ENCODE peak calls at places on chromosome 2, in ten cellular contexts. K is endothelial cell of umbilical vein, X is cardiac muscle cell, W is hepatocyte, A is upper lobe of right lung, C is heart left ventricle, N is ovary, F is fibroblast of mammary gland, Q is brain microvascular endothelial cell, I is IMR-90. T is an unnamed sample.

GRCh38 chr2:15733867-15734765 is 142.4 kb downstream of the DDX1 start:
- DNase-seq in W (peak; percentile 51), N (no peak), A (no peak), I (peak; percentile 6), C (no peak), F (peak; percentile 36), Q (peak; percentile 18), X (peak; percentile 61), K (peak; percentile 52), T (peak; percentile 22)

GRCh38 chr2:55371387-55371786 is 48.3 kb downstream of the CCDC88A start:
- DNase-seq in A (no peak), I (peak; percentile 35), Q (no peak), W (no peak), X (no peak), N (no peak), C (no peak), F (no peak), K (no peak), T (no peak)

GRCh38 chr2:55156326-55156725 is 75.8 kb downstream of the CLHC1 start:
- DNase-seq in N (no peak), A (no peak), X (peak; percentile 61), Q (no peak), I (peak; percentile 44), F (peak; percentile 48), K (no peak), C (no peak), W (no peak), T (no peak)

GRCh38 chr2:231393149-231394131 is 2.1 kb upstream of the B3GNT7 start:
- DNase-seq in N (no peak), K (no peak), C (no peak), A (peak; percentile 79), Q (no peak), I (no peak), F (no peak), W (no peak), X (no peak), T (no peak)

GRCh38 chr2:172739651-172740050 is 4.0 kb downstream of the RAPGEF4 start:
- DNase-seq in Q (no peak), N (no peak), F (no peak), X (no peak), W (no peak), C (no peak), K (no peak), I (no peak), A (no peak), T (no peak)

GRCh38 chr2:232491139-232491780 is 3.6 kb upstream of the ECEL1 start:
- DNase-seq in W (no peak), F (no peak), I (no peak), N (peak; percentile 24), Q (no peak), A (peak; percentile 54), C (peak; percentile 11), K (no peak), X (no peak), T (no peak)

GRCh38 chr2:235468978-235469694 is 24.7 kb upstream of the AGAP1 start:
- DNase-seq in X (peak; percentile 84), N (no peak), F (peak; percentile 95), W (peak; percentile 73), I (peak; percentile 94), K (no peak), C (no peak), Q (peak; percentile 91), A (no peak), T (peak; percentile 85)

GRCh38 chr2:152925540-152926448 is 207.4 kb downstream of the ARL6IP6 start:
- DNase-seq in F (peak; percentile 69), X (peak; percentile 62), A (peak; percentile 73), C (no peak), N (peak; percentile 78), W (peak; percentile 81), K (peak; percentile 6), I (no peak), Q (no peak), T (no peak)

GRCh38 chr2:221657821-221658220 is 85.7 kb upstream of the EPHA4 start:
- DNase-seq in I (no peak), N (no peak), X (no peak), A (no peak), K (no peak), W (no peak), F (no peak), Q (no peak), C (no peak), T (no peak)

DNA sequence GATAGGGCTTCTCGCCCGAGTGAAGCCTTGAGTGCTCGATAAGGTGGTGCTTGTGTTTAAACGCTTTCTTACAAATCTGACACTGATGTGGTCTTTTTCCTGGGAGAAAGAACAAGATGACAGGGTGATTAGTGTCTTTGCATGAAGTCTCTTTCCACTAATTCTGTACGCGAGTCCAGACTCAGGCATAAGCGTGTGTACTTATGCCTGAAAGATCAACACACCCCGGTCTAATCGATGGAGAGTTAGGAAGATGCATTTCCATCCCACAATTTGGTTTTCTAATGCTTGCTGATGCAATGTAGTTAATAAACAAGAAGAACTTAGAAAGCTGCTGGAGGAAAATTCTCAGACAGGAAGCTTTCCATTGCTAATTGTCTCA is 130.0 kb downstream of the ZEB2 start:
- DNase-seq in K (no peak), X (no peak), Q (no peak), C (no peak), A (no peak), F (no peak), W (no peak), I (no peak), N (no peak), T (no peak)
- H3K4me3 ChIP-seq in K (no peak overlapping the region), X (no peak overlapping the region), Q (no peak overlapping the region), C (no peak overlapping the region), A (peak overlapping the region; percentile 42), F (no peak overlapping the region), W (no peak overlapping the region), I (no peak overlapping the region), N (no peak overlapping the region), T (no peak overlapping the region)

GRCh38 chr2:220159738-220160137 is 532.3 kb downstream of the SLC4A3 start:
- DNase-seq in A (no peak), W (no peak), X (no peak), I (no peak), F (no peak), K (no peak), C (no peak), Q (no peak), N (no peak), T (no peak)

GRCh38 chr2:220148849-220149248 is 521.4 kb downstream of the SLC4A3 start:
- DNase-seq in X (peak; percentile 62), K (no peak), A (no peak), F (no peak), Q (peak; percentile 35), I (no peak), W (no peak), N (no peak), C (no peak), T (peak; percentile 24)

GRCh38 chr2:220152281-220152680 is 524.9 kb downstream of the SLC4A3 start:
- DNase-seq in W (no peak), F (peak; percentile 10), C (no peak), X (no peak), N (no peak), K (no peak), I (no peak), Q (no peak), A (no peak), T (no peak)

GRCh38 chr2:220157312-220157711 is 529.9 kb downstream of the SLC4A3 start:
- DNase-seq in I (no peak), C (no peak), K (no peak), X (no peak), Q (no peak), A (no peak), W (no peak), N (no peak), F (no peak), T (no peak)

DNA sequence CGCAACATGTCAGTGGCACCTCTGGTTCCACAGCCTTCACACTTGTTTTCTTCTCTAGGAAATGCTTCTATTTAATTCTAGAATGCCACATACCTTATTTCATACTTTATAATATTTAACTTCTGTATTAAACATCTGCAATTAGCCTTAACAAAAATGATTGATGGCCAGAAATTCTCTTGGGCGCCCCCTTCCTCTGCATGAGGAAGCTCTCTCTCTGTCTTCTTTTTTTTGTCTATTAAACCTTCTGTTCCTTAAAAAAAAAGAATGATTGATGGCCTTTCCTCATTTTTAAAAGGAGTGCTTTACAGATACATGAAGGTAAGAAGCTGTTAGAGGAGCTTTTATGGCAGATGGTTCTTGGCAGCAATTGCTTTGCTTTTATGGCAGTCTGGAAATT is 526.8 kb downstream of the SLC4A3 start:
- DNase-seq in Q (no peak), W (peak; percentile 28), X (no peak), A (no peak), K (no peak), N (no peak), F (no peak), I (no peak), C (no peak), T (no peak)
- TF ChIP-seq CTCF in Q (peak; percentile 55), W (peak; percentile 40), X (no peak), A (no peak), K (no peak), N (no peak), F (peak; percentile 25), I (peak; percentile 7), C (no peak), T (no peak)

DNA sequence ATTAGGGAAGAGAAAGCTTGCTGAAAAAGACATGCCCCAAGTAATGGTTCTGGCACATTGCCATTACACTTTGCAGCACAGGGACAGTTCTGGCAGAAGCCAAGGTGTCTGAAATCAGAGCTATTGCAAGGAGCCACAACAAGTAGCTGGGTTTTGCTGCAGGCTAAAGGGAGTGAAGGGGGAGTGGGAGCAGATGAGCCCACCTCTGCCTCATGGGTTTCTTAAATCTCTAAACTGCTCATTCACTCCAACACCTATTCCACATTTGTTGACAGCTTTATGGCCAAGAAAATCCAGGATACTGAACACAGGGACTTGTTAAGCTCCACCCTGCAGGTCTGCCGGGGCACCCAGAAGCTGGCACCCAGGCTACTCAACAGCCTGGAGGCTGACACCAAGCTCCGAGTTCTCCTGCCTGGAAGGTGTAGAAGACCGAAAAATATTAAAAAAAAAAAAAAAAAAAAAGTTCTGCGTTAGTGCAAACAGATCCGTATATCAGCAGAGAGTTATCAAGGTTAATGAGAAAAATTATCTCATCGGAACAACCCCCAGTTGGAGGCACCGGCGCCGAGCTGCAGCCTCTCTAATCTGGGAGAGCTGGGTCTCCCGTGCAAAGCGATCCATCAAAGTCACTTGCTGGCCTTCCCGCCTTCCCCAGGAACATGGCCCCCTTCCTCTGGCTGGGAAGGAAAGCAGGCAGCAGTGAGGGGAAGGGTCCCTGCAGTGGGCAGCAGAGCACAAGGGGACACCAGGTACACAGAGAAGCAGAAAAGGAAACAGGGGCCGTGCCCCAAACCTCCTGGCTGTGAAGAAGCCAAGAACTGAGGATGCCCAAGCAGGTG is 123.7 kb downstream of the HNMT start:
- DNase-seq in Q (no peak), K (no peak), F (no peak), W (no peak), N (no peak), X (no peak), A (no peak), C (no peak), I (no peak), T (no peak)
- H3K4me3 ChIP-seq in Q (no peak overlapping the region), K (no peak overlapping the region), F (no peak overlapping the region), W (no peak overlapping the region), N (no peak overlapping the region), X (no peak overlapping the region), A (no peak overlapping the region), C (no peak overlapping the region), I (no peak overlapping the region), T (no peak overlapping the region)

DNA sequence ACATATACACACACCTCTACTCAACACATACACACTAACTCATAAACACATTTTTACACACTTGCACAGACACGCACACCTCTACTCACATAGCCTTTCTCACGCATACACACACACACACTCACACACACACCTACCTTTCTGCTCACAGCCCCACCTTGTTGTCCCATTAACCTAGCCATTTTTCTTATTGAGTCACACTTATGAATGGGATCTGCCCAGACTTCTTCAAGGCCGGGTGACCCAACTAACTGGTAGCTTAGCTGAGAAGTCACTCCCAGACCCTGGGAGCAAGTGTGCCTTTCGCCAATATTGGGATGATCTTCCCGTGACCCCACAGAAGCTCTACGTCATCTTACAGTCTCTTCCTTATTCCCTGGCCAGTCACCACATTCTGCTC is 192.2 kb downstream of the NCK2 start:
- DNase-seq in C (no peak), F (no peak), X (no peak), I (no peak), K (no peak), Q (no peak), W (no peak), A (no peak), N (no peak), T (no peak)
- TF ChIP-seq CTCF in C (no peak), F (no peak), X (no peak), I (no peak), K (no peak), Q (no peak), W (no peak), A (no peak), N (no peak), T (no peak)

T was measured in foreskin fibroblast.